ENCODE peak calls at places on chromosomes 12 and 14, in five cellular contexts. One of them, this sample, is unnamed.

GRCh38 chr12:89427508-89428156 is 75.3 kb upstream of the DUSP6 start:
- DNase-seq in NCI-H1436: no peak
- DNase-seq in germinal center: no peak
- DNase-seq in HuH-7.5: no peak
- DNase-seq in A549: no peak
- DNase-seq in this sample: no peak

GRCh38 chr14:99688629-99689028 is 4.5 kb downstream of the CYP46A1 start:
- DNase-seq in NCI-H1436: no peak
- DNase-seq in germinal center: no peak
- DNase-seq in HuH-7.5: no peak
- DNase-seq in A549: no peak
- DNase-seq in this sample: no peak

GRCh38 chr12:52837341-52837741 is 3.2 kb upstream of the KRT79 start:
- DNase-seq in NCI-H1436: no peak
- DNase-seq in germinal center: no peak
- DNase-seq in HuH-7.5: no peak
- DNase-seq in A549: peak; percentile 50
- DNase-seq in this sample: no peak

GRCh38 chr12:65494537-65494936 is 216.1 kb downstream of the MSRB3 start:
- DNase-seq in NCI-H1436: no peak
- DNase-seq in germinal center: no peak
- DNase-seq in HuH-7.5: no peak
- DNase-seq in A549: peak; percentile 4
- DNase-seq in this sample: no peak

GRCh38 chr14:34069854-34070582 is 119.1 kb upstream of the EGLN3 start:
- DNase-seq in NCI-H1436: no peak
- DNase-seq in germinal center: no peak
- DNase-seq in HuH-7.5: no peak
- DNase-seq in A549: no peak
- DNase-seq in this sample: no peak

GRCh38 chr12:65681226-65681625 is 143.1 kb upstream of the HMGA2 start:
- DNase-seq in NCI-H1436: no peak
- DNase-seq in germinal center: no peak
- DNase-seq in HuH-7.5: no peak
- DNase-seq in A549: no peak
- DNase-seq in this sample: no peak

GRCh38 chr12:62799766-62800406 is 135.1 kb downstream of the PPM1H start:
- DNase-seq in NCI-H1436: no peak
- DNase-seq in germinal center: no peak
- DNase-seq in HuH-7.5: no peak
- DNase-seq in A549: peak; percentile 75
- DNase-seq in this sample: no peak

GRCh38 chr14:88682495-88683114 is 110.1 kb downstream of the EML5 start:
- DNase-seq in NCI-H1436: no peak
- DNase-seq in germinal center: no peak
- DNase-seq in HuH-7.5: no peak
- DNase-seq in A549: no peak
- DNase-seq in this sample: no peak

GRCh38 chr12:15528666-15529065 is 206.4 kb downstream of the PTPRO start:
- DNase-seq in NCI-H1436: no peak
- DNase-seq in germinal center: no peak
- DNase-seq in HuH-7.5: no peak
- DNase-seq in A549: no peak
- DNase-seq in this sample: no peak

GRCh38 chr12:107328442-107329133 is 235.2 kb upstream of the CRY1 start:
- DNase-seq in NCI-H1436: no peak
- DNase-seq in germinal center: no peak
- DNase-seq in HuH-7.5: no peak
- DNase-seq in A549: peak; percentile 49
- DNase-seq in this sample: no peak

GRCh38 chr14:56057071-56057865 is 60.9 kb upstream of the PELI2 start:
- DNase-seq in NCI-H1436: peak; percentile 85
- DNase-seq in germinal center: no peak
- DNase-seq in HuH-7.5: no peak
- DNase-seq in A549: no peak
- DNase-seq in this sample: peak; percentile 68

GRCh38 chr12:120474092-120474960 is 4.8 kb upstream of the SRSF9 start:
- DNase-seq in NCI-H1436: no peak
- DNase-seq in germinal center: no peak
- DNase-seq in HuH-7.5: peak; percentile 18
- DNase-seq in A549: peak; percentile 62
- DNase-seq in this sample: no peak

GRCh38 chr14:32932921-32933622 is 5.6 kb upstream of the NPAS3 start:
- DNase-seq in NCI-H1436: no peak
- DNase-seq in germinal center: no peak
- DNase-seq in HuH-7.5: no peak
- DNase-seq in A549: no peak
- DNase-seq in this sample: no peak

GRCh38 chr12:57718641-57719528 is 19.7 kb downstream of the AGAP2 start:
- DNase-seq in NCI-H1436: no peak
- DNase-seq in germinal center: no peak
- DNase-seq in HuH-7.5: no peak
- DNase-seq in A549: no peak
- DNase-seq in this sample: no peak

GRCh38 chr12:131003036-131003435 is 49.3 kb downstream of the ADGRD1 start:
- DNase-seq in NCI-H1436: no peak
- DNase-seq in germinal center: no peak
- DNase-seq in HuH-7.5: no peak
- DNase-seq in A549: no peak
- DNase-seq in this sample: no peak

GRCh38 chr14:37124617-37125016 is 47.8 kb downstream of the SLC25A21 start:
- DNase-seq in NCI-H1436: no peak
- DNase-seq in germinal center: no peak
- DNase-seq in HuH-7.5: no peak
- DNase-seq in A549: peak; percentile 56
- DNase-seq in this sample: no peak

GRCh38 chr14:39043352-39043943 is 59.6 kb downstream of the SEC23A start:
- DNase-seq in NCI-H1436: no peak
- DNase-seq in germinal center: no peak
- DNase-seq in HuH-7.5: no peak
- DNase-seq in A549: no peak
- DNase-seq in this sample: no peak

GRCh38 chr14:104754213-104754851 is 1.4 kb downstream of the SIVA1 start:
- DNase-seq in NCI-H1436: no peak
- DNase-seq in germinal center: no peak
- DNase-seq in HuH-7.5: no peak
- DNase-seq in A549: no peak
- DNase-seq in this sample: no peak

GRCh38 chr12:116450406-116450910 is 108.7 kb upstream of the MAP1LC3B2 start:
- DNase-seq in NCI-H1436: no peak
- DNase-seq in germinal center: no peak
- DNase-seq in HuH-7.5: no peak
- DNase-seq in A549: no peak
- DNase-seq in this sample: no peak

GRCh38 chr14:105907276-105907675 is 380.9 kb downstream of the TMEM121 start:
- DNase-seq in NCI-H1436: no peak
- DNase-seq in germinal center: no peak
- DNase-seq in HuH-7.5: no peak
- DNase-seq in A549: no peak
- DNase-seq in this sample: no peak

GRCh38 chr12:113874999-113875561 is 91.0 kb downstream of the RBM19 start:
- DNase-seq in NCI-H1436: no peak
- DNase-seq in germinal center: no peak
- DNase-seq in HuH-7.5: no peak
- DNase-seq in A549: peak; percentile 32
- DNase-seq in this sample: no peak

GRCh38 chr12:6613015-6613775 is 6.0 kb upstream of the CHD4 start:
- DNase-seq in NCI-H1436: peak; percentile 88
- DNase-seq in germinal center: peak; percentile 16
- DNase-seq in HuH-7.5: no peak
- DNase-seq in A549: no peak
- DNase-seq in this sample: peak; percentile 86

GRCh38 chr14:35576260-35576659 is 42.3 kb downstream of the INSM2 start:
- DNase-seq in NCI-H1436: no peak
- DNase-seq in germinal center: no peak
- DNase-seq in HuH-7.5: no peak
- DNase-seq in A549: no peak
- DNase-seq in this sample: no peak

GRCh38 chr12:5561057-5561456 is 129.1 kb downstream of the NTF3 start:
- DNase-seq in NCI-H1436: no peak
- DNase-seq in germinal center: no peak
- DNase-seq in HuH-7.5: no peak
- DNase-seq in A549: peak; percentile 17
- DNase-seq in this sample: no peak

GRCh38 chr14:95141684-95142083 is 15.6 kb downstream of the DICER1 start:
- DNase-seq in NCI-H1436: no peak
- DNase-seq in germinal center: no peak
- DNase-seq in HuH-7.5: no peak
- DNase-seq in A549: no peak
- DNase-seq in this sample: no peak

GRCh38 chr12:132625731-132626430 is 7.3 kb downstream of the P2RX2 start:
- DNase-seq in NCI-H1436: no peak
- DNase-seq in germinal center: no peak
- DNase-seq in HuH-7.5: no peak
- DNase-seq in A549: no peak
- DNase-seq in this sample: no peak

GRCh38 chr14:92501891-92502351 is 11.7 kb upstream of the RIN3 start:
- DNase-seq in NCI-H1436: no peak
- DNase-seq in germinal center: no peak
- DNase-seq in HuH-7.5: no peak
- DNase-seq in A549: no peak
- DNase-seq in this sample: no peak

GRCh38 chr12:31658743-31659086 is 773 bp upstream of the ETFBKMT start:
- DNase-seq in NCI-H1436: no peak
- DNase-seq in germinal center: no peak
- DNase-seq in HuH-7.5: no peak
- DNase-seq in A549: no peak
- DNase-seq in this sample: no peak

GRCh38 chr14:65332141-65332871 is 80.2 kb upstream of the FUT8 start:
- DNase-seq in NCI-H1436: no peak
- DNase-seq in germinal center: peak; percentile 51
- DNase-seq in HuH-7.5: no peak
- DNase-seq in A549: no peak
- DNase-seq in this sample: no peak

GRCh38 chr12:128687851-128688250 is 135.9 kb downstream of the SLC15A4 start:
- DNase-seq in NCI-H1436: no peak
- DNase-seq in germinal center: no peak
- DNase-seq in HuH-7.5: no peak
- DNase-seq in A549: no peak
- DNase-seq in this sample: no peak

GRCh38 chr12:1318327-1319031 is 275.9 kb downstream of the FBXL14 start:
- DNase-seq in NCI-H1436: peak; percentile 60
- DNase-seq in germinal center: no peak
- DNase-seq in HuH-7.5: no peak
- DNase-seq in A549: no peak
- DNase-seq in this sample: peak; percentile 98

GRCh38 chr14:39762576-39763401 is 330.6 kb upstream of the FBXO33 start:
- DNase-seq in NCI-H1436: no peak
- DNase-seq in germinal center: no peak
- DNase-seq in HuH-7.5: peak; percentile 3
- DNase-seq in A549: no peak
- DNase-seq in this sample: no peak

GRCh38 chr12:132239392-132239791 is 90.0 kb downstream of the GALNT9 start:
- DNase-seq in NCI-H1436: no peak
- DNase-seq in germinal center: no peak
- DNase-seq in HuH-7.5: no peak
- DNase-seq in A549: no peak
- DNase-seq in this sample: no peak

GRCh38 chr12:128791395-128792322 is 32.1 kb downstream of the SLC15A4 start:
- DNase-seq in NCI-H1436: no peak
- DNase-seq in germinal center: no peak
- DNase-seq in HuH-7.5: no peak
- DNase-seq in A549: no peak
- DNase-seq in this sample: no peak

This sample was measured in NCI-H774.